ENCODE peak calls at places on chromosomes 5 and 9, in seven cellular contexts. Y, X, B, R, F, A and L are unnamed samples. For H3K27me3 and H3K4me1, the result is how much of the 10 kb centered on the place peaks cover.

GRCh38 chr5:180817847-180818246 is 15.2 kb upstream of the MGAT1 start:
- DNase-seq in B (no peak), A (no peak), R (no peak), X (no peak), F (no peak), Y (no peak), L (no peak)

GRCh38 chr5:29024052-29024451 is 1985.7 kb upstream of the CDH9 start:
- DNase-seq in X (no peak), A (no peak), R (no peak), Y (no peak), F (no peak), B (no peak), L (no peak)

GRCh38 chr5:57173026-57173317 is 887 bp upstream of the GPBP1 start:
- DNase-seq in Y (no peak), F (no peak), R (no peak), B (no peak), A (no peak), X (no peak), L (no peak)

GRCh38 chr9:112174965-112175795 is at the start of gene SUSD1:
- DNase-seq in Y (peak), A (peak), X (peak), F (no peak), B (no peak), R (peak), L (peak)

GRCh38 chr5:14110680-14111079 is 32.5 kb upstream of the TRIO start:
- DNase-seq in R (peak), F (peak), X (peak), Y (no peak), A (peak), B (peak), L (peak)

GRCh38 chr9:124873664-124874063 is 11.7 kb downstream of the ARPC5L start:
- DNase-seq in Y (no peak), A (no peak), X (no peak), R (peak), F (no peak), B (no peak), L (no peak)

GRCh38 chr9:97711223-97711626 is 14.1 kb upstream of the XPA start:
- DNase-seq in R (no peak), X (no peak), A (no peak), Y (no peak), F (no peak), B (no peak), L (no peak)

GRCh38 chr5:33487256-33487655 is 46.5 kb downstream of the TARS1 start:
- DNase-seq in Y (no peak), F (no peak), A (no peak), R (no peak), B (no peak), X (no peak), L (peak)

GRCh38 chr5:139849942-139850341 is 54.3 kb downstream of the PSD2 start:
- DNase-seq in F (peak), X (no peak), B (no peak), Y (no peak), A (peak), R (peak), L (peak)

GRCh38 chr9:70566743-70567142 is 152.3 kb upstream of the KLF9 start:
- DNase-seq in B (no peak), R (no peak), F (no peak), X (no peak), Y (no peak), A (no peak), L (no peak)

GRCh38 chr5:32961066-32961429 is 249.9 kb downstream of the NPR3 start:
- DNase-seq in F (peak), X (no peak), B (peak), Y (no peak), R (no peak), A (peak), L (peak)

DNA sequence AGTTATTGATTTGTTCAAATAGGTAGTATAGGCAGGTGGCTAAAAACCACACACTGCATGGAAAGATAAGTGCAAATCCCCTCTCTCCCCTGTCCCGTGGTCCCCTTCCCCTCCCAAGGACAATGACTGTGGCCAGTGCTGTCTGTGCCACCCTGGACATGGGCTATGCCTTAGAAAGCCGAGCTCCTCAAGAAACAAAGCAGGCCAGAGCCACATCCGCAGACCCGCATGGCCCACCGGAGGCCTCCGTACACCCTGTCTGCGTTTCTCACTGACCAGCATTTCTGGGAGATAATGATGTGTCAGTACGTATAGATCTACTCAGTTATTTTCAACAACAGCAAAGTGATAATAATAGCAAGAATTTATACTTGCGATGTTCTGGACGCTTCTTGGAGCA is 16.3 kb downstream of the TSPAN17 start:
- DNase-seq in R (no peak), A (no peak), F (no peak), X (no peak), B (no peak), Y (no peak), L (no peak)
- H3K27me3 ChIP-seq in R (under half), A (under half), F (under half), X (half or more), B (under half), Y (under half), L (under half)

GRCh38 chr9:95494022-95494415 is 22.8 kb downstream of the PTCH1 start:
- DNase-seq in F (peak), Y (no peak), X (no peak), A (no peak), R (no peak), B (no peak), L (no peak)

GRCh38 chr9:95491543-95492330 is 25.0 kb downstream of the PTCH1 start:
- DNase-seq in F (no peak), R (peak), A (no peak), B (no peak), X (no peak), Y (no peak), L (no peak)

GRCh38 chr9:95495988-95496387 is 20.8 kb downstream of the PTCH1 start:
- DNase-seq in A (no peak), Y (no peak), B (no peak), F (no peak), R (peak), X (no peak), L (no peak)

GRCh38 chr9:95495529-95495928 is 21.2 kb downstream of the PTCH1 start:
- DNase-seq in R (no peak), F (no peak), Y (no peak), X (no peak), A (no peak), B (no peak), L (no peak)

GRCh38 chr9:95494416-95495371 is 22.1 kb downstream of the PTCH1 start:
- DNase-seq in F (peak), X (peak), R (peak), A (peak), B (no peak), Y (peak), L (peak)
- H3K4me2 ChIP-seq in F (peak), X (no peak), R (no peak), A (no peak), B (no peak), Y (peak), L (peak)

GRCh38 chr9:137296214-137297059 is 5.6 kb downstream of the NRARP start:
- DNase-seq in X (peak), Y (no peak), R (no peak), F (no peak), A (no peak), B (peak), L (peak)
- H3K4me1 ChIP-seq in X (under half), Y (half or more), R (under half), F (under half), A (under half), B (under half), L (under half)

GRCh38 chr5:40680741-40681350 is 1.1 kb downstream of the PTGER4 start:
- DNase-seq in X (peak), R (peak), F (no peak), B (no peak), Y (no peak), A (no peak), L (peak)
- H3K27me3 ChIP-seq in X (under half), R (under half), F (under half), B (under half), Y (under half), A (under half), L (under half)

GRCh38 chr5:129003232-129003631 is 37.9 kb downstream of the SLC27A6 start:
- DNase-seq in B (no peak), R (no peak), F (peak), Y (no peak), X (no peak), A (no peak), L (peak)
- H3K4me2 ChIP-seq in B (no peak), R (no peak), F (no peak), Y (no peak), X (no peak), A (no peak), L (no peak)

DNA sequence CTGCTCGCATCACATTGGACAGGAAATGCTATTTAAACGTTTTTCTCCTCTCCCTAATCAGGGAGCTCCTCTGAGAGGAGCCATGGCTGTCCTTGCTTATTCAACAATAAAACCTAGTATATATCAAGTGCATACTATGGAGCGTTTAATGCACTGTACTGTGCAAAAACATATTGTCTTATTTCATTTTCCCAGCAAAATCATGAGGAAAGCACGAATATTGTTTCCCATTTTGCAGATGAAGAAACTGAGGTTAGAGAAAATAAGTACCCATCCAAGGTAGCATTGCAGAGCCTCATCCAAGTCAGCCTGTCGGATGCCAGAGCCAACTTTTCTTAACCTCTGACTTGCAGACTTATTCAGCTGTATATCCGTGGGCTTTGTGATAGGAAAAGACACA is 7.6 kb upstream of the EBF1 start:
- DNase-seq in A (no peak), B (no peak), F (no peak), X (no peak), Y (no peak), R (no peak), L (no peak)
- H3K4me1 ChIP-seq in A (under half), B (under half), F (under half), X (under half), Y (under half), R (under half), L (under half)

GRCh38 chr9:114117996-114118830 is 19.1 kb upstream of the KIF12 start:
- DNase-seq in B (no peak), A (no peak), Y (peak), X (no peak), R (peak), F (peak), L (no peak)
- H3K27me3 ChIP-seq in B (half or more), A (under half), Y (under half), X (half or more), R (under half), F (under half), L (under half)

GRCh38 chr5:66362676-66363075 is 218.6 kb downstream of the SREK1 start:
- DNase-seq in R (no peak), A (peak), Y (no peak), F (no peak), X (no peak), B (no peak), L (no peak)

GRCh38 chr5:66362021-66362420 is 217.9 kb downstream of the SREK1 start:
- DNase-seq in Y (no peak), X (no peak), R (no peak), F (no peak), A (no peak), B (no peak), L (no peak)

GRCh38 chr5:66356011-66356565 is 212.0 kb downstream of the SREK1 start:
- DNase-seq in Y (no peak), A (peak), X (no peak), F (no peak), R (peak), B (peak), L (peak)

GRCh38 chr5:66361070-66361469 is 217.0 kb downstream of the SREK1 start:
- DNase-seq in A (no peak), R (no peak), X (no peak), B (no peak), Y (no peak), F (no peak), L (no peak)

DNA sequence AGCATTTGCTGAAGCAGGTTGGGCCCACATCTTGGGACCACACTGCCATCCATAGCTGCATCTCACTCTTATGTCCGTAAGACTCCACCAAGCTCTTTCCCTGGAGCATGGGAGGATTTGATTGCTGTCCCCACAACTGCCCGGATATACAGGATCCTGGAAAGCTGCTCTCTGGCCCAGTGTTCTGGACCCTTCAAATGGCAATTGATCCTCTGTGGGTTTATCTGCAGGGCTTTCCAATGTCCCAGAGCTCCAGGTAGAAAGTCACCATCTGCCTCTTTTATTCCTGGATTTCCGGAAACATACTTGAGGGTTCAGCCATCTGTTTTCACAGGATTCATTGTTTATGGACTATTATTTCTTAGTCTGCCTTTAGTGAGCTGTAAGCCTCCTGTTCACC is 214.6 kb downstream of the SREK1 start:
- DNase-seq in X (no peak), R (no peak), B (no peak), A (no peak), F (no peak), Y (no peak), L (no peak)
- H3K4me2 ChIP-seq in X (no peak), R (no peak), B (no peak), A (no peak), F (no peak), Y (no peak), L (no peak)

DNA sequence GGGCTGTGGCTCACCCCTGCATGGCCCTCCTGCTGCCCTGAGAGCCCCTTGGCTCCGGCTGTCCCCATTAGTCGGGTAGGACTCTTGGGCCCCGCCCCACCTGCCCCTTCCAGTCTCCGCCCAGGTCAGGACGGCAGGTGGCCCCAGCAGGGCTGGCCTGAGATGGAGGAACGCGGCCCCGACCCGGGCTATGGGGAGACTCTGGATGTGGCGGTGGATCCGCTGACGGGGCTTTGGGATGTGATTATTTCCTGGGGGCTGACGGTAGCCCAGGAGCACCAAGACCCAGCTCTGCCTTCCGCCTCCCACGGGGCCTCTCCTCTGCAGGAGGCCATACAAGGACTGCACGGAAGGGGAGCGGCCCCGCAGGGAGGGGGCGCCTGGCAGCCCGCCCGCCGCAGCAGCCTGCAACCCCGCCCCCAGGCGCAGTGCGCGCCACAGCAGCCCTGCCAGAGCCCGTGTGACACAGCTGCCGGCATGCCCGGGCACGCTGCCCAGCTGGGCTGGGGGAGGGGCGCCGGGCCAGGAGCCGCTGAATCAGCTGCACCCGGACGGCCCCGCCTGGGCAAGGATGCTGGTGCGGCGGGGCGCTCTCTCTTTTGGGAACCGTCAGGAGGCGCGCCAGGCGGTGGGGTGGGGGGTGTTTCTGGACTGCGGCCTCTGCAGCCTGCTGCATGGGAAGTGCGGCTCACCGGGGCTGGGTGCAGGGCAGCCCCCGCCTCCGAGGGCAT is 9.2 kb downstream of the TMEM250 start:
- DNase-seq in F (peak), B (peak), R (peak), A (peak), Y (peak), X (peak), L (peak)
- H3K4me1 ChIP-seq in F (under half), B (under half), R (under half), A (under half), Y (under half), X (half or more), L (under half)